ENCODE peak calls at places on chromosomes 16 and 17, in five cellular contexts. L is H1, C is K562, S is GM12878, W is HepG2. Z is an unnamed sample.

GRCh38 chr17:37713028-37713431 is 31.8 kb downstream of the HNF1B start:
- DNase-seq in L (no peak), C (no peak), S (no peak), W (peak; percentile 67), Z (no peak)

GRCh38 chr17:47275245-47275984 is 21.8 kb downstream of the ITGB3 start:
- DNase-seq in L (peak; percentile 80), C (peak; percentile 73), S (no peak), W (no peak), Z (no peak)

GRCh38 chr16:87723224-87723619 is 42.6 kb downstream of the KLHDC4 start:
- DNase-seq in L (no peak), C (peak; percentile 58), S (peak; percentile 58), W (no peak), Z (no peak)

GRCh38 chr16:19005561-19006445 is 22.1 kb downstream of the TMC7 start:
- DNase-seq in L (peak; percentile 54), C (no peak), S (no peak), W (peak; percentile 100), Z (peak; percentile 76)

GRCh38 chr16:82627811-82628339 is 1.1 kb downstream of the CDH13 start:
- DNase-seq in L (no peak), C (no peak), S (no peak), W (no peak), Z (no peak)

GRCh38 chr17:32913593-32913992 is 14.4 kb upstream of the TMEM98 start:
- DNase-seq in L (no peak), C (no peak), S (no peak), W (no peak), Z (no peak)

GRCh38 chr17:48024149-48025039 is 13.2 kb downstream of the COPZ2 start:
- DNase-seq in L (peak; percentile 66), C (peak; percentile 29), S (no peak), W (no peak), Z (peak; percentile 49)

GRCh38 chr17:83180264-83180995 is 101.0 kb downstream of the METRNL start:
- DNase-seq in L (peak; percentile 33), C (no peak), S (no peak), W (no peak), Z (no peak)

GRCh38 chr17:65261682-65262636 is 124.8 kb downstream of the RGS9 start:
- DNase-seq in L (no peak), C (no peak), S (no peak), W (no peak), Z (no peak)

GRCh38 chr16:49932943-49933342 is 77.0 kb upstream of the ZNF423 start:
- DNase-seq in L (no peak), C (no peak), S (no peak), W (no peak), Z (no peak)

GRCh38 chr17:66943484-66943883 is 21.0 kb upstream of the CACNG4 start:
- DNase-seq in L (no peak), C (no peak), S (no peak), W (no peak), Z (no peak)

GRCh38 chr17:65131946-65132345 is 5.2 kb upstream of the RGS9 start:
- DNase-seq in L (no peak), C (no peak), S (no peak), W (peak; percentile 57), Z (peak; percentile 58)

GRCh38 chr16:81808933-81809480 is 29.9 kb downstream of the PLCG2 start:
- DNase-seq in L (no peak), C (no peak), S (peak; percentile 99), W (peak; percentile 44), Z (no peak)

GRCh38 chr16:85457366-85457765 is 155.8 kb upstream of the GSE1 start:
- DNase-seq in L (no peak), C (no peak), S (no peak), W (no peak), Z (no peak)

GRCh38 chr17:15247891-15248529 is 17.1 kb downstream of the PMP22 start:
- DNase-seq in L (no peak), C (no peak), S (no peak), W (no peak), Z (peak; percentile 31)

GRCh38 chr16:30644334-30644830 is 6.4 kb upstream of the PRR14 start:
- DNase-seq in L (no peak), C (no peak), S (no peak), W (no peak), Z (no peak)

DNA sequence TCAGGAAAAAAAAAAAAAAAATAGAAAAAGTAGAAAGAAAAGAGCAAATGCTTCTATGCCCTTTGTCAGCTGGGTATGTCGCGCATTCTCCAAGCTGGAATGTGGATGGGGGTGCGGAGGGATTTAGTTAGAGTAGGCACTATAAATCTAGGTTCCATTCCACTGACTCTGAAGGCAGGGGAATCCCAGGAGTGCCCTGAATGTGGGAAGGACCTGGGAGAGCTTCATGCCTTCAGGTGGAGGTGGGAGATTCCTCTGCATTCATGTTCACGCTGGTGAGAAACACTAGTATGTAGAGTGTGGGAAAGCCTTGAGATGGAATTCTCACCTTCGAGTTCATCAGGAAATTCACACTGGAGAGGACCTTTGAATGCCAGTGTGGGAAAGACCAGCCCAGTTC is 12.4 kb downstream of the ZNF232 start:
- DNase-seq in L (no peak), C (no peak), S (no peak), W (no peak), Z (no peak)
- TF ChIP-seq MAX in L (no peak), C (no peak), S (no peak), W (no peak), Z (no peak)

DNA sequence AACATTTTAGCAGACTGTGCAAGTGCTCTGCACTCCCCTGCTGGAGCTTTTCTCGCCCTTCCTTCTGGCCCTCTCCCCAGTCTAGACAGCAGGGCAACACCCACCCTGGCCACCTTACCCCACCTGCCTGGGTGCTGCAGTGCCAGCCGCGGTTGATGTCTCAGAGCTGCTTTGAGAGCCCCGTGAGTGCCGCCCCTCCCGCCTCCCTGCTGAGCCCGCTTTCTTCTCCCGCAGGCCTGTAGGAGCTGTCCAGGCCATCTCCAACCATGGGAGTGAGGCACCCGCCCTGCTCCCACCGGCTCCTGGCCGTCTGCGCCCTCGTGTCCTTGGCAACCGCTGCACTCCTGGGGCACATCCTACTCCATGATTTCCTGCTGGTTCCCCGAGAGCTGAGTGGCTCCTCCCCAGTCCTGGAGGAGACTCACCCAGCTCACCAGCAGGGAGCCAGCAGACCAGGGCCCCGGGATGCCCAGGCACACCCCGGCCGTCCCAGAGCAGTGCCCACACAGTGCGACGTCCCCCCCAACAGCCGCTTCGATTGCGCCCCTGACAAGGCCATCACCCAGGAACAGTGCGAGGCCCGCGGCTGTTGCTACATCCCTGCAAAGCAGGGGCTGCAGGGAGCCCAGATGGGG is 3.1 kb downstream of the GAA start:
- DNase-seq in L (no peak), C (no peak), S (no peak), W (no peak), Z (no peak)
- TF ChIP-seq KDM1A in L (no peak), C (no peak), S (no peak), W (no peak), Z (no peak)

GRCh38 chr17:11739848-11740247 is 141.6 kb downstream of the DNAH9 start:
- DNase-seq in L (no peak), C (no peak), S (no peak), W (no peak), Z (no peak)
- TF ChIP-seq MAX in L (no peak), C (no peak), S (no peak), W (no peak), Z (no peak)

DNA sequence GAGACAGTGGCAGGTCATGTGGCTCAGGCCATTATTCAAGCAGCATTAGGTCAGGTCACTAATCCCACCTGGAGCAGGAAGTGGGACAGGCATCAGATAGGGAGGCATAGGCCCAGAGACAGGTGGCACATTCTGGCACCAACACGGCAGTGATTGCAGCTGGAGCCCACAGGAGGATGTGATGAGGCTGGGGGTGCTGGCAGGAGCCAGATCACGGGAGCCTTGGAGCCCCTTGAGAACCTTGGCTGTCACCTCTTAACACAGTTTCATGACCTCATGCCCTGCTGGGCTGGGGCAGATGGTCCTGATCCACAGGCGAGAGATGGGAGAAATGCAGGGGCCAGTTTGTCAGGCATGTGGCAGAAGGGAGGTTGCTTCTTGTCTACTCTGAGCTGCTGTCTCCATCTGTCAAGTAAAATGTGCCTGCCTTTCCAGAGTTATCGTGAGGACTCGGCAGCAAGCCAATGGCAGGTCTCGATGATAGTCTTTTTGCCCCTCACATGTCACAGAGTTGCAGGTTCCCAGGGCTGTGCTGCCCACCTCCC is 109.6 kb downstream of the CLEC16A start:
- DNase-seq in L (no peak), C (no peak), S (no peak), W (no peak), Z (no peak)
- TF ChIP-seq KDM1A in L (no peak), C (no peak), S (no peak), W (no peak), Z (no peak)

DNA sequence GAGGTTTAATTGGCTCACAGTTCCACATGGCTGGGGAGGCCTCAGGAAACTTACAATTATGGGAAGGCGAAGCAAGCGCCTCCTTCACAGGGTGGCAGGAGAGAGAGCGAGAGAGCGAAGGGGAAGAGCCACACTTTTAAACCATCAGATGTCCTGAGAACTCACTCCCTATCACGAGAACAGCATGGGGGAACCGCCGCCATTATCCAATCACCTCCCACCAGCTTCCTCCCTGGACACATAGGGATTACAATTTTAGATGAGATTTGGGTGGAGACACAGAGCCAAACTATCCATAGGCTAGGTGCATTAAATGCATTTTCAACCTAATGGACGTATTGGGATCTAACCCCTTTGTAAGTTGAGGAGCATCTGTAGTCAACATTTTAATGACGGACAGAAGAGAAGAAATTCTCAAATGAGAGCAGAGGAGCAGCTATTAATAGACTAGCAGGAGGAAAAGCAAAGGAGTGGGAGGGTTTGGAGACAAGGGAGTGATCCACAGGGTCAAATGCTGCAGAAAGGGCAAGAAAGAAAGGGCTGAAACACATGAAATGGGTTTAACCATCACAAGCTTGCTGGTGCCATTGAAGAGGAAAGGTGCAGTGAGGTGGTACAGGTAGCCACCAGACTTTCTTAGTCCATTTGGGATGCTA is 5.1 kb upstream of the ANKRD40 start:
- DNase-seq in L (no peak), C (no peak), S (no peak), W (no peak), Z (no peak)
- TF ChIP-seq MAX in L (no peak), C (no peak), S (no peak), W (no peak), Z (no peak)

GRCh38 chr17:42422412-42422957 is 571 bp downstream of the CAVIN1 start:
- DNase-seq in L (peak; percentile 70), C (peak; percentile 76), S (no peak), W (no peak), Z (peak; percentile 59)

GRCh38 chr17:42421479-42422332 is 1.4 kb downstream of the CAVIN1 start:
- DNase-seq in L (no peak), C (peak; percentile 83), S (no peak), W (no peak), Z (no peak)

GRCh38 chr17:42423766-42424165 is 710 bp upstream of the CAVIN1 start:
- DNase-seq in L (no peak), C (no peak), S (no peak), W (no peak), Z (no peak)

GRCh38 chr17:42424991-42425610 is 2.0 kb upstream of the CAVIN1 start:
- DNase-seq in L (no peak), C (no peak), S (no peak), W (no peak), Z (no peak)

GRCh38 chr17:42422958-42423712 is at the start of gene CAVIN1:
- DNase-seq in L (peak; percentile 94), C (peak; percentile 99), S (no peak), W (peak; percentile 90), Z (peak; percentile 99)
- TF ChIP-seq KDM1A in L (no peak), C (no peak), S (no peak), W (no peak), Z (no peak)

DNA sequence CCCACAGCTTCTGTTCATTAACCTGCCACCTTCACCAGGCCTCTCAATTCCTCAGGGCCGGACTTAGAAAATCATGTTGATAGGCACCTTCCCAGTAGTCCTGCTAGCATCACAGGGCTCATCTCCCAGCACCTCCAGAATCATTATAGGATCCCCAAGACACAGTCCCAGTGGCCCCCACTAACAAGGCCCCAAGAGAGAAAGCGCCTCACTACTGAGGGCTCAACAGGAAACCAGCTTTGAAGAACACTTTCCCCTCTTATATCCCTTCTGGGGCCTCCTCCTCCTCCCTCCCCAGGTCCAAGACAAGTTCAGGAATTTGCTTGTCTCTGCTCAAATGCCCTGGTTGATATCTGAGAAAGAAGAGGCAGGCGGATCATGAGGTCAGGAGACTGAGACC is at the start of gene OR3A3:
- DNase-seq in L (no peak), C (no peak), S (no peak), W (no peak), Z (no peak)
- TF ChIP-seq MAX in L (no peak), C (no peak), S (no peak), W (no peak), Z (no peak)